ENCODE peak calls at places on chromosomes 3 and 15, in four cellular contexts. R is uterus, I is fibroblast of lung, V is WERI-Rb-1. E is an unnamed sample.

GRCh38 chr3:8563146-8563545 is 61.5 kb downstream of the LMCD1 start:
- DNase-seq in R (no peak), I (no peak), V (no peak), E (no peak)

GRCh38 chr15:88834211-88834812 is 31.1 kb downstream of the ACAN start:
- DNase-seq in R (peak), I (peak), V (peak), E (no peak)

GRCh38 chr3:141485578-141486415 is 1.0 kb upstream of the RASA2 start:
- DNase-seq in R (no peak), I (peak), V (no peak), E (no peak)

GRCh38 chr15:25849431-25849921 is 13.7 kb downstream of the ATP10A start:
- DNase-seq in R (no peak), I (peak), V (no peak), E (no peak)

GRCh38 chr15:65095747-65096104 is 19.2 kb downstream of the KBTBD13 start:
- DNase-seq in R (no peak), I (no peak), V (no peak), E (no peak)

GRCh38 chr15:58597943-58598828 is 151.3 kb downstream of the ADAM10 start:
- DNase-seq in R (no peak), I (no peak), V (no peak), E (no peak)

GRCh38 chr3:123706871-123707270 is 122.0 kb upstream of the HACD2 start:
- DNase-seq in R (no peak), I (no peak), V (no peak), E (no peak)

GRCh38 chr15:40251455-40252140 is 12.7 kb downstream of the PAK6 start:
- DNase-seq in R (no peak), I (no peak), V (no peak), E (peak)

GRCh38 chr15:89401636-89402252 is 67.1 kb upstream of the POLG start:
- DNase-seq in R (no peak), I (peak), V (no peak), E (no peak)

GRCh38 chr15:78640840-78641733 is at the start of gene CHRNB4:
- DNase-seq in R (no peak), I (no peak), V (peak), E (no peak)

GRCh38 chr3:52067046-52067445 is 10.7 kb upstream of the DUSP7 start:
- DNase-seq in R (no peak), I (no peak), V (no peak), E (no peak)

GRCh38 chr15:101451192-101451799 is 38.2 kb downstream of the PCSK6 start:
- DNase-seq in R (peak), I (peak), V (no peak), E (peak)

GRCh38 chr15:63398456-63398855 is 16.8 kb upstream of the CA12 start:
- DNase-seq in R (no peak), I (no peak), V (no peak), E (no peak)

GRCh38 chr15:47505712-47506542 is 211.4 kb upstream of the SEMA6D start:
- DNase-seq in R (no peak), I (peak), V (no peak), E (no peak)

GRCh38 chr3:106745344-106746168 is 631.7 kb upstream of the CCDC54 start:
- DNase-seq in R (no peak), I (no peak), V (no peak), E (no peak)

GRCh38 chr3:105614288-105615030 is 247.8 kb downstream of the ALCAM start:
- DNase-seq in R (no peak), I (peak), V (no peak), E (no peak)

GRCh38 chr3:53842436-53843194 is 3.6 kb downstream of the CHDH start:
- DNase-seq in R (peak), I (no peak), V (no peak), E (no peak)

GRCh38 chr3:25033407-25034029 is 394.5 kb upstream of the RARB start:
- DNase-seq in R (peak), I (peak), V (peak), E (no peak)

GRCh38 chr3:11465744-11466611 is 177.7 kb downstream of the VGLL4 start:
- DNase-seq in R (peak), I (peak), V (no peak), E (no peak)

GRCh38 chr15:49521802-49522201 is 98.8 kb downstream of the FGF7 start:
- DNase-seq in R (no peak), I (no peak), V (peak), E (no peak)

GRCh38 chr3:14042680-14043079 is 82.0 kb downstream of the CHCHD4 start:
- DNase-seq in R (no peak), I (peak), V (no peak), E (no peak)

GRCh38 chr3:177618873-177619771 is 421.8 kb upstream of the TBL1XR1 start:
- DNase-seq in R (no peak), I (peak), V (no peak), E (no peak)

GRCh38 chr3:94115482-94115881 is 52.6 kb downstream of the NSUN3 start:
- DNase-seq in R (no peak), I (peak), V (peak), E (no peak)

GRCh38 chr15:99565031-99565280 is 828 bp upstream of the MEF2A start:
- DNase-seq in R (no peak), I (no peak), V (no peak), E (no peak)

GRCh38 chr15:71575474-71576045 is 234.8 kb upstream of the NR2E3 start:
- DNase-seq in R (no peak), I (peak), V (no peak), E (no peak)

GRCh38 chr3:16240229-16241023 is 24.3 kb downstream of the DPH3 start:
- DNase-seq in R (no peak), I (peak), V (peak), E (no peak)

GRCh38 chr3:187368251-187368733 is at the start of gene RTP4:
- DNase-seq in R (peak), I (peak), V (no peak), E (no peak)

GRCh38 chr3:156615592-156616173 is 58.7 kb upstream of the TIPARP start:
- DNase-seq in R (no peak), I (peak), V (no peak), E (no peak)

GRCh38 chr3:133606342-133606741 is 32.9 kb downstream of the CDV3 start:
- DNase-seq in R (no peak), I (no peak), V (no peak), E (no peak)

GRCh38 chr3:133598405-133598804 is 24.9 kb downstream of the CDV3 start:
- DNase-seq in R (no peak), I (no peak), V (no peak), E (no peak)

GRCh38 chr3:133595341-133595740 is 21.9 kb downstream of the CDV3 start:
- DNase-seq in R (no peak), I (no peak), V (no peak), E (no peak)

GRCh38 chr3:133599280-133599679 is 25.8 kb downstream of the CDV3 start:
- DNase-seq in R (no peak), I (no peak), V (no peak), E (no peak)

GRCh38 chr3:133600682-133601081 is 27.2 kb downstream of the CDV3 start:
- DNase-seq in R (no peak), I (no peak), V (no peak), E (no peak)
- TF ChIP-seq CTCF in R (no peak), I (no peak), V (no peak), E (no peak)

GRCh38 chr15:27598251-27599045 is 500.7 kb downstream of the OCA2 start:
- DNase-seq in R (no peak), I (no peak), V (no peak), E (no peak)

DNA sequence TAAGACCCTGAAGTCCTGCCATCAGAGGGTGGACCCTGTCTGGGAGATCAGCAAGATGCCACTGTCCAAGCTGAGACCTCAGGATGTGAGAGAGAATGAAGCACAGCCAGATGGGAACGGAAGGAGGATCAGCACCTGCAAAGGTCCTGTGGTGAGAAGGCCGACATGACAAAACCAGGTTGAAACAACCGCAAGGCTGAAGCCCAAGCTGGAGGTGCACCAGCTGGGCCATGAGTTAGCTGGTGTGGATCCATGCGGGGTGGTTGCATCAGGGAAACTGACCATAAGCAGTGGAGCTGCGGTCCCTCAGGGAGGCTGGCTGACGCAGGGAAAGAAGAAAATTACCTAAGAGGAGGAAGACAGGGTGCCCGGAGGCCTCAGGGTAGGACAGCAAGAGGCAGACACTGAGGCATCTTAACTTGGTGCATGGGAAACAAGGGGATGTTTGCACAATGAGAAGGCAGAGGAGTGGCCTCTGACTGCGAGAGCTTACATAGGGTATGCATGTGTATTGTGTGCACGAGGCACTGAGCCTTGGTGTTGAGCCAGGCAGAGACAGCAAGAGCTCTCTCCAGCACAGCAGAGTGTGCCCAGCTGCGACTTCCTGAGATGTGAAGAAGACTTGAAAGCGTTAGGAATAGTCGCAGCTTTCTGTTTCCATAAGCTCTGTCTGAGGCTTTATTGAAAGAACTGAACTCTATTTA is 497.7 kb downstream of the OCA2 start:
- DNase-seq in R (no peak), I (peak), V (no peak), E (no peak)
- H3K27ac ChIP-seq in R (no peak), I (no peak), V (no peak), E (no peak)

DNA sequence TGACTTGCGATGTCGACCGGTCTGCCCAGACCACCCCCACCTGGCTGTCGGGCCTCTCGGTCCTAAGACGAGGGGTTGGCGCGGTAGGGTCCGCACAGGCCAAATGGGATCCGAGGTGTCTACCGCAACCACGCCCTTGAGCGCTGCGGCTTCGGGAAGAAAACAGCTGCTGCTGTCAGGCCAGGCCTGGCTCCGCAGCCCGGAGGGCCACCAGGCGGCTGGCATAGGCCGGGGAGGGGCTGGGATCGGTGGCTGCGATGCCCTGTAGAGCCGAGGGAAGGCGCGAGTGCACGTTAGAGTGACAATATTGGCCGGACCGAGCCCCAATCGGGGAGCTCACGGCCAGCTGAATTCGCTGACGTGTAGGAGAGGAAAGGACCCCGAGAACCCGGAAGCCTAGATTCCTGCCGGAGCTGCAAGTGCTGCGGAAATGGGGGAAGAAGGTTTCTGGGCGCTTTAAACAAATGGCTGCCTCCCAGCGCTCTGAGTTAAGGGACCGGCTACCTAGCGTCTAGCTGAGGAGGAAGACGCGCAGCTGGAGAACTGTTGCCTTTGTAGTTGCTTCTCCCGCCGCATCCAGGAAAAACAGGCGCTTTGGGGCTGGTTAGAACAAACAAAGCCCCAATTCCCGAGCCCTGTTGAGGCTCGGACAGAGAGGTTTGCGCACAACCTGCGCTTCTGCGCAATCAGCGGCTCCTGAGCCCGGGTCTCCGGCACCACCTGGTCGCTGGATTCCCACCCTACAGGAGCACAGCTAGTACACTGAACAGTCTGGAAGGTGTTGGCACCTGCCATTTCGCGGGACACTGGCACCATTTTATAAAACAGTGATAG is 14.0 kb downstream of the ZIC4 start:
- DNase-seq in R (no peak), I (no peak), V (peak), E (no peak)
- H3K4me3 ChIP-seq in R (no peak), I (peak), V (peak), E (no peak)

DNA sequence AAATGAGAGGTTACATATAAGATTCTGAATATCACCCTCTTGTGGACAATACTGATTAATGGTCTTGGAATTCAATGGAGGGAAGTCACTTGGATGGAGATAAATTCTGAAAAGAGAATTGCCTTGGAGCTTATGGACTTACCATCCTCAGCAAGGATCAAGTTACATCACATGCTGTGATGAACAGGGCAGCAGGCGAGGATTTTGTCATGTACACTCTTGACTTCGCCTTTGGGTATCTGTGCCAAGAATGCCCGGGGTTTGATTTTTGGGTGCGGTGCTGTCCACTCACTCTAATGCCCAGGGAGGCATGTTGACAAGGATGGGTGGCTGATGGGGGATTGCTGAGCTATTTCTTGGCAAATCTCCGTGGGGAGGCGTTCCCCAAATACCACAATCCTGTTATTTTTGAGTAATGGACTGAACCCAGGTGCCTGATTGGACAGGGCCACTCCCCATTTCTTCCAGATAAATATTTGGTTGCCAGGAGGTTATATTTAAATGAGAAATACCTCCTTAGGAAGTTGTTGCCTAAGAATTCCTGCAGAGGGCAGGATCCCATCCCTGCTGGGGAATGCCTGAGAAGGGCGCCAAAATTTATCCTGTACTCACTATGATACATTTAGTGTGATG is 96.3 kb downstream of the TPRG1 start:
- DNase-seq in R (no peak), I (peak), V (no peak), E (no peak)
- TF ChIP-seq CTCF in R (no peak), I (peak), V (no peak), E (no peak)

GRCh38 chr3:170360916-170361315 is 3.4 kb downstream of the SKIL start:
- DNase-seq in R (no peak), I (no peak), V (no peak), E (no peak)

GRCh38 chr3:170360476-170360875 is 3.0 kb downstream of the SKIL start:
- DNase-seq in R (no peak), I (peak), V (no peak), E (no peak)

GRCh38 chr3:170363471-170363994 is 6.0 kb downstream of the SKIL start:
- DNase-seq in R (no peak), I (no peak), V (no peak), E (no peak)

GRCh38 chr3:170359178-170359704 is 1.7 kb downstream of the SKIL start:
- DNase-seq in R (no peak), I (no peak), V (no peak), E (no peak)

DNA sequence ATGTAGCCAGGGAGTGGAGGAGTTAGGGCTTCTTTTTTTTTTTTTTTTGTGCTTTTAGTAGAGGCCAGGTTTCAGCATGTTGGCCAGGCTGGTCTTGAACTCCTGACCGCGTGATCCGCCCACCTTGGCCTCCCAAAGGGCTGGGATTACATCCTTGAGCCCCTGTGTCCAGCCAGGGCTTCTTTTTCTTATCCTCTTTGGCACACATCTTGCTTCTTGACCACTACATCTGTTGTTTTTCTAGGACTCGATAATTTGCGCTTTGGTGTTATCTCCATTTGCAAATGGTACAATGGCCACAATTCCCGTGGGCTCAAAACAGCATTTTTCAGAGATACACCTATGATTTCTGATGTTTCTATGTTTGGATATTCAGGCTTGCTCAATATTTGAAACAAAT is 4.2 kb downstream of the SKIL start:
- DNase-seq in R (no peak), I (no peak), V (no peak), E (no peak)
- H3K27ac ChIP-seq in R (no peak), I (no peak), V (no peak), E (no peak)

DNA sequence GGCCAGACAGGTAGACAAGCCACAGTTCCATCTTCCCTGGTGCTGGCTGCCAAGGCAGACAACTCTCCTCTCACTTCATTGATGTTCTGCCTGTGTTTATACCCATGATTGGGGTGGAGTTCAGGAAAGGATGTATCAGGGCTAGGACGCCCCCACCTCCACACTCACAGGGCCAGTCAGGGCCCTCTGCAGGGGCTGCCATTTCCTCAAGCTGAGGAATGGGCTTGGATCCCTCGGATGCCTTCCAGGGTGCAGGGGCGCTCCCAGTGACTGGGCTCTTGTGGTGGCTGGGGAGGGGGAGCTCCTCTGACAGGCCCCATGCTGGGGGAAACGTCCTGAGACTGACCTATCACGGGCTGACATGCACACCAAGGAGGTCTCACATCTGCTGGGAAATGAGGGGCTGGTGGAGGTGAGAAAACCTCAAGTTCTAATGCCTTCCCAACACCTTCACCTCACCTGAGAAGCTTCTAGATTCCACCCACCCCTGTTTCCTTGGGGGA is 31.4 kb downstream of the SEMA7A start:
- DNase-seq in R (no peak), I (no peak), V (no peak), E (no peak)
- H3K4me3 ChIP-seq in R (no peak), I (no peak), V (no peak), E (no peak)

GRCh38 chr3:72190050-72190449 is 405.1 kb upstream of the PROK2 start:
- DNase-seq in R (no peak), I (no peak), V (no peak), E (no peak)

GRCh38 chr3:72185549-72186484 is 400.9 kb upstream of the PROK2 start:
- DNase-seq in R (no peak), I (peak), V (no peak), E (no peak)

GRCh38 chr3:72186485-72186864 is 401.5 kb upstream of the PROK2 start:
- DNase-seq in R (no peak), I (peak), V (no peak), E (no peak)

GRCh38 chr3:72189344-72189743 is 404.4 kb upstream of the PROK2 start:
- DNase-seq in R (no peak), I (no peak), V (peak), E (no peak)

GRCh38 chr3:72187131-72187530 is 402.2 kb upstream of the PROK2 start:
- DNase-seq in R (no peak), I (peak), V (no peak), E (no peak)
- TF ChIP-seq CTCF in R (no peak), I (no peak), V (peak), E (no peak)

DNA sequence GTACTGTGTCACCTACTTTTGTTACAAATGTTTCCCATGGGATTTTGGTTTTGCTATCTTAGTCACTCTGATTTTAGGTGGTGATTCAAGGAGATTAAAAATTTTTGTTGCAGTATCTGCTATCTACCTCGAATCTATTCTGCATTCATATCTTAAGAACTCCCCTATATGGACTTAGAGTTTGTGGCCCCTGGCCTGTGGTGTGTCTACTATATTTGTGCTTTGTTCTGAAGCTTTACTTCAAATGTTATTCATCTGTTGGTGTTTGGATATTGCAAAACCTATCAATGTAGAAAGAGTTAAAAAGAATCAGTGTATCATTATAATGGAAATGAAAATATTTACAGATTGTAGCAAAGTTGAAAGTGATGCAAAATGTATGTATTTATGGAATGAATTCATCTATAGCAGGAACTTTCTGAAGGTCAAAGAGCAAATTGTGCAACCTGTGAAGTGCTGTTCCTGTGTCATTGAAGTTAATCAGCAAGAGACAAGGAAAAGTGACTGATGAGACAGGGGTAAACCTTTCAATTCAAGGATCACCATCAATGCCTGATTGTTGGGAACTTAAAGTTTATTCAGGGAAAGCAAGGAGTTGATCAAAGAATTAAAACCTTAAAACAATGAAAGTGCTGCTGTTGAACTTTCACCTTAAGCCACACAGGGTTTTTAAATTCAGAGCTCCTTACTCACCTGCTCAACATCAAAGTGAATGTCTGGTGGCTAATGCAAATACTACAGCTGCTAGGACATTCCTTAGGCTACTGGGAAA is 71.0 kb downstream of the SLMAP start:
- DNase-seq in R (no peak), I (no peak), V (no peak), E (no peak)
- H3K27ac ChIP-seq in R (peak), I (no peak), V (no peak), E (no peak)

E was measured in left lung.